ENCODE peak calls at places on chromosomes 16 and 17, in eight cellular contexts. B is nephron progenitor cell; J is endothelial cell; N is WTC11; Q is PC-9; U is fibroblast of the aortic adventitia; X is endodermal cell; Y is CD8-positive, alpha-beta T cell. H is an unnamed sample.

GRCh38 chr16:72530434-72530833 is 358.5 kb upstream of the PMFBP1 start:
- DNase-seq in B (no peak), U (peak; percentile 66), X (no peak), J (no peak), Q (peak; percentile 37), N (no peak), Y (no peak), H (no peak)

GRCh38 chr17:32494621-32495346 is 8.0 kb downstream of the CDK5R1 start:
- DNase-seq in J (no peak), Y (no peak), U (no peak), X (no peak), N (no peak), B (no peak), Q (no peak), H (no peak)

GRCh38 chr17:74598346-74599022 is 6.4 kb upstream of the CD300LD start:
- DNase-seq in U (no peak), Q (no peak), N (no peak), J (no peak), Y (no peak), X (no peak), B (no peak), H (no peak)

GRCh38 chr17:27651411-27652345 is 20.7 kb downstream of the LGALS9 start:
- DNase-seq in Q (no peak), Y (peak; percentile 48), X (peak; percentile 91), N (peak; percentile 77), B (peak; percentile 75), J (peak; percentile 69), U (peak; percentile 53), H (peak; percentile 41)

GRCh38 chr17:27986805-27987684 is 55.4 kb upstream of the NLK start:
- DNase-seq in N (no peak), Y (no peak), U (peak; percentile 27), J (no peak), X (no peak), B (no peak), Q (no peak), H (no peak)

GRCh38 chr17:35529868-35530267 is 7.6 kb downstream of the SLFN12L start:
- DNase-seq in N (no peak), B (no peak), U (no peak), Q (no peak), X (no peak), J (no peak), Y (no peak), H (no peak)

GRCh38 chr17:77252736-77253135 is 112.0 kb downstream of the SEC14L1 start:
- DNase-seq in X (no peak), Y (no peak), U (no peak), N (no peak), Q (no peak), B (no peak), J (no peak), H (no peak)

GRCh38 chr16:60979119-60979518 is 1057.1 kb downstream of the CDH8 start:
- DNase-seq in X (no peak), Y (no peak), Q (no peak), U (no peak), J (no peak), B (no peak), N (no peak), H (no peak)

GRCh38 chr17:50219345-50219744 is 17.9 kb upstream of the COL1A1 start:
- DNase-seq in U (peak; percentile 88), N (no peak), Y (no peak), B (no peak), J (no peak), X (peak; percentile 49), Q (peak; percentile 78), H (no peak)

GRCh38 chr16:72992142-72992601 is 55.8 kb downstream of the ZFHX3 start:
- DNase-seq in X (peak; percentile 82), N (peak; percentile 40), J (no peak), Y (no peak), Q (no peak), U (no peak), B (peak; percentile 54), H (peak; percentile 52)

GRCh38 chr17:57125866-57126265 is 40.8 kb downstream of the AKAP1 start:
- DNase-seq in U (no peak), J (no peak), X (no peak), N (no peak), B (no peak), Y (no peak), Q (no peak), H (no peak)

DNA sequence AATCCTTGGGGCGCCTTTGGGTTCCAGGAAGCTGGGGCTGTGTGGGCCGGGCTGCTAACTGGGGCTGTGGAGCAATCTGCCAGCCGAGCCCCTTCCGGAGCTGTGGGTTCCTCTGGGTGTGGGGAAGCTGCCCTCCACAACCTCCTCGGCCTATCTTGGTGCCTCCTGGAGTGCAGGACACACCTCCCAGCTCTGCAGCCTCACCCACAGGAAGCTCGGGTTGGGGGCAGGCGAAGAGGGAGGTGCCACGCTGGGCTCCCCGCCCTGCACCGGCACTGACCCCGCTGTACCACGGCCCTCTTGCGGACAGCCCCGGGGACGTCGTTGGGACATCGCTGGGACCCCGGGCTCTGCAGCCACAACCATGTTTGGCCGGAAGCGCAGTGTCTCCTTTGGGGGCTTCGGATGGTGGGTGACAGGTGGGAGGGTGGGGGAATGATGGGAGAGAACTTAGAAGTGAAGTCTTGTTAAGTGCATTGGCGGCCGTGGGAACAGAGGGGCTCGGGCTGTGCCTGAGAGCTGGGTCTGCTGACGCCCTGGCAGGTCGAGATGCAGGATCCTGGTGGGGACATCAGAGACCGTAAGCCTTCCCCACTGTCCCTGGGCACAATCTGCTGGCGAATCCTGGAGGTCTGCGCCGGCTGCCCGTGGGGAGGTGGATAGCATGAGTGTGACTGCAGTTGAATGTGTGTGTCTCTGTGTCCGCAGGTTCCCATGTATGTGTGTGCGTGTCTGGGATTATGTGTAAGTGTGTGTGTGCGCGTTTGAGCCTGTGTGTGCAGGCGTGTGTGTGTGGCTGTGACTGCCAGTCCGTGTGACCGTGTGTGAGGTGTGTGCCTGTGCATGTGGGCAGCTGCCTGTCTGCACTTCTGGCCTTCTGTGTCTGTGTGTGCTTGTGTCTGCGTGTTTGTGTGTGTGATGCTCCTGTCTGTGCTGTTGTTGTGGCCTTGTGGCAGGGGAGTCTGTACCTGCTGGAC is at the start of gene RAP1GAP2:
- DNase-seq in J (no peak), X (peak; percentile 66), U (no peak), Q (no peak), N (no peak), B (no peak), Y (peak; percentile 65), H (no peak)
- TF ChIP-seq CTCF in J (no peak), X (no peak), U (no peak), Q (no peak), N (no peak), B (no peak), Y (no peak), H (no peak)

GRCh38 chr17:4788807-4789700 is at the start of gene GLTPD2:
- DNase-seq in J (peak; percentile 21), B (peak; percentile 42), X (peak; percentile 83), U (no peak), Q (no peak), Y (no peak), N (peak; percentile 34), H (no peak)
- TF ChIP-seq CTCF in J (no peak), B (no peak), X (no peak), U (no peak), Q (no peak), Y (no peak), N (no peak), H (no peak)

DNA sequence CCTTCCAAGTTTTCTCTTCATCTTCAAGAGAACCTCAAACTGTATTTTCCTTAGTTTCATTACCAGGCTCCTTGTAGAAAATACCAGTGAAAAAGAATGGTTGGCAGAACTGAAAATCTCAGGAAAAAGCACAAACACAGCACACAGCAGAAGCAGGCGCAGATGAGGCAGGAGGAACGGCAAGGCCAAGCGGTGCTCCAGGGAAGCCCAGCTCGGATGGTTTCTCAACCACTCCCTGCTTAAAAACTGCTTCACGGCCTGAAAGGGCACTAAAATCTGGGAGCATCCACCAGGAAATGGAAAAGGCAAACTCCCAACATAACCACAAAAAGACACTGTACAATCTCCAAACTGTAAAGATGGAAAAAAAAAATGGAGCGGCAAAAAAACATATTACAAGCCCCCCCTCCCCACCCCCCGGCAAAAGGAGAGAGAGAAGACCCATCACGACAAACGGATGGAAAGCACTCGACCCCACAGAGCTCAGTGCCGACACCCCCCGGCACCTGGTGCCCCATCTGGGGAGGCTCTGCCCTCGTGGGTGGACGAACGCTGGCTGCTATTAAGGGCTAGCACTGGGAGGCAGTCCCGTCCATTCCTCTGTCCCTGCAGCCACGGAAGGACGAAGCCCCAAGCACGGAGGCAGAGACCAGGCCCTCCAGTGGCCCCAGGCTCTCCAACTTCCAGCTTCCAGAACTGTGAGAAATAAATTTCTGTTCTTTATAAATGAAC is 127.5 kb downstream of the ZNF778 start:
- DNase-seq in X (no peak), N (no peak), J (no peak), U (no peak), Y (no peak), B (no peak), Q (no peak), H (no peak)
- TF ChIP-seq CTCF in X (no peak), N (no peak), J (no peak), U (no peak), Y (no peak), B (no peak), Q (no peak), H (no peak)

GRCh38 chr17:65457635-65458257 is 103.7 kb downstream of the AXIN2 start:
- DNase-seq in B (no peak), Q (no peak), U (no peak), N (no peak), Y (no peak), J (no peak), X (no peak), H (no peak)

GRCh38 chr17:65455154-65455971 is 106.1 kb downstream of the AXIN2 start:
- DNase-seq in B (no peak), X (no peak), Y (no peak), U (no peak), Q (no peak), N (no peak), J (no peak), H (no peak)

GRCh38 chr17:65457183-65457582 is 104.3 kb downstream of the AXIN2 start:
- DNase-seq in X (no peak), J (no peak), Q (no peak), N (no peak), Y (no peak), B (no peak), U (no peak), H (no peak)

GRCh38 chr17:65456368-65457151 is 104.9 kb downstream of the AXIN2 start:
- DNase-seq in Q (no peak), U (no peak), J (no peak), Y (no peak), B (no peak), X (no peak), N (no peak), H (no peak)

DNA sequence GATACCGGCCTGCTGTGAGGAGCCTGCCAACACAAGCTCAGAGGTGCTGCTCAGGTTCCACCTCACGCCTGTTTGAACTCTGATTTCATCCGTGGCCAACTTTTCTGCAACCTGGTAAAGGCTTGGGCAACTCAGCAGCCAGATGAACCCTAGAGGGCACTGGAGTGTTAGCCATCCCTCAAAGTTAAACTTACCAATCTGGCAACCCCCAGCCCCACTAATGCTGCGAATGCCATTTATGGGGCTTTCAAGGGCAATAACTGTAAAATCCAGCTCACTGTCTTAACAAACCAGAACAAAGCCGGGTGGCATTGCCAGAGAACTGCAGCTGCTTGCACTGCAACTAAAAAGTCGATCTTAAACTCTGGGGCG is 105.5 kb downstream of the AXIN2 start:
- DNase-seq in Y (no peak), N (peak; percentile 30), J (peak; percentile 14), B (peak; percentile 21), U (peak; percentile 32), Q (no peak), X (peak; percentile 83), H (no peak)
- TF ChIP-seq CTCF in Y (no peak), N (no peak), J (no peak), B (peak; percentile 20), U (peak; percentile 46), Q (peak; percentile 44), X (peak; percentile 72), H (peak; percentile 27)

GRCh38 chr16:67544329-67544841 is 15.8 kb downstream of the RIPOR1 start:
- DNase-seq in U (no peak), X (no peak), Y (no peak), B (no peak), J (no peak), N (no peak), Q (no peak), H (no peak)
- TF ChIP-seq CTCF in U (no peak), X (peak; percentile 55), Y (no peak), B (no peak), J (peak; percentile 24), N (no peak), Q (no peak), H (no peak)

H was measured in BE2C.